ENCODE peak calls at places on chromosomes 11 and 22, in six cellular contexts. E is Daoy; P is NCI-H446; X is CD8-positive, alpha-beta T cell; S is stimulated activated CD4-positive, alpha-beta T cell treated with anti-CD3 and anti-CD28 coated beads, Interleukin-2, amount 100 ng/mL, for 48 hours; I is SW480. J is an unnamed sample.

GRCh38 chr11:10322830-10323792 is 18.2 kb downstream of the ADM start:
- DNase-seq in E (peak; percentile 78), P (peak; percentile 82), X (no peak), S (peak; percentile 36), I (peak; percentile 77), J (no peak)

GRCh38 chr11:99766816-99767215 is 746.1 kb downstream of the CNTN5 start:
- DNase-seq in E (no peak), P (no peak), X (no peak), S (no peak), I (no peak), J (no peak)

GRCh38 chr11:57566035-57566504 is 1.4 kb downstream of the UBE2L6 start:
- DNase-seq in E (peak; percentile 51), P (no peak), X (no peak), S (peak; percentile 12), I (peak; percentile 51), J (no peak)

GRCh38 chr11:59746111-59746510 is 9.1 kb upstream of the STX3 start:
- DNase-seq in E (no peak), P (no peak), X (no peak), S (no peak), I (no peak), J (no peak)

GRCh38 chr11:133904818-133905515 is 51.8 kb downstream of the IGSF9B start:
- DNase-seq in E (no peak), P (no peak), X (no peak), S (no peak), I (no peak), J (no peak)

GRCh38 chr11:2815762-2816496 is 69.6 kb downstream of the CDKN1C start:
- DNase-seq in E (no peak), P (no peak), X (no peak), S (no peak), I (no peak), J (no peak)

GRCh38 chr22:21802673-21803072 is 64.8 kb downstream of the MAPK1 start:
- DNase-seq in E (no peak), P (no peak), X (no peak), S (no peak), I (no peak), J (no peak)

GRCh38 chr11:20045098-20045688 is 115.1 kb downstream of the DBX1 start:
- DNase-seq in E (no peak), P (no peak), X (no peak), S (no peak), I (no peak), J (no peak)

GRCh38 chr11:58941838-58942237 is 2.5 kb downstream of the GLYATL1 start:
- DNase-seq in E (no peak), P (no peak), X (no peak), S (no peak), I (no peak), J (no peak)

GRCh38 chr11:19988598-19988997 is 171.7 kb downstream of the DBX1 start:
- DNase-seq in E (no peak), P (peak; percentile 84), X (no peak), S (no peak), I (no peak), J (no peak)

GRCh38 chr11:20355221-20356219 is 8.0 kb upstream of the HTATIP2 start:
- DNase-seq in E (peak; percentile 47), P (peak; percentile 61), X (no peak), S (no peak), I (peak; percentile 60), J (no peak)

GRCh38 chr11:85766801-85767200 is 44.1 kb downstream of the SYTL2 start:
- DNase-seq in E (no peak), P (no peak), X (no peak), S (no peak), I (no peak), J (no peak)

GRCh38 chr11:14042686-14043440 is 80.3 kb downstream of the SPON1 start:
- DNase-seq in E (no peak), P (no peak), X (no peak), S (no peak), I (no peak), J (no peak)

GRCh38 chr11:64534950-64535349 is 56.1 kb upstream of the SLC22A12 start:
- DNase-seq in E (no peak), P (no peak), X (no peak), S (no peak), I (no peak), J (no peak)

GRCh38 chr11:118911113-118911879 is 14.4 kb downstream of the BCL9L start:
- DNase-seq in E (peak; percentile 79), P (no peak), X (no peak), S (no peak), I (peak; percentile 83), J (no peak)

GRCh38 chr22:17430298-17430900 is 61.1 kb downstream of the CECR2 start:
- DNase-seq in E (peak; percentile 48), P (peak; percentile 30), X (no peak), S (no peak), I (no peak), J (no peak)

GRCh38 chr22:19672054-19672776 is 42.1 kb upstream of the SEPTIN5 start:
- DNase-seq in E (no peak), P (no peak), X (no peak), S (no peak), I (no peak), J (no peak)

GRCh38 chr11:104275992-104276391 is 112.0 kb upstream of the PDGFD start:
- DNase-seq in E (no peak), P (no peak), X (no peak), S (no peak), I (no peak), J (no peak)

GRCh38 chr11:116930177-116930576 is 92.8 kb upstream of the APOA1 start:
- DNase-seq in E (no peak), P (no peak), X (peak; percentile 30), S (peak; percentile 20), I (no peak), J (no peak)

GRCh38 chr11:73290536-73290935 is 17.5 kb upstream of the ARHGEF17 start:
- DNase-seq in E (no peak), P (no peak), X (no peak), S (no peak), I (no peak), J (no peak)

GRCh38 chr11:62487698-62488551 is 58.7 kb downstream of the AHNAK start:
- DNase-seq in E (no peak), P (peak; percentile 77), X (no peak), S (no peak), I (no peak), J (no peak)

GRCh38 chr22:23767673-23768548 is at the start of gene CHCHD10:
- DNase-seq in E (peak; percentile 79), P (peak; percentile 80), X (peak; percentile 68), S (peak; percentile 70), I (peak; percentile 73), J (peak; percentile 10)

GRCh38 chr11:122556605-122557004 is 98.9 kb upstream of the UBASH3B start:
- DNase-seq in E (no peak), P (peak; percentile 26), X (no peak), S (peak; percentile 10), I (no peak), J (peak; percentile 15)

GRCh38 chr11:33321483-33321882 is 64.3 kb downstream of the HIPK3 start:
- DNase-seq in E (no peak), P (no peak), X (no peak), S (no peak), I (no peak), J (no peak)

GRCh38 chr22:43172191-43172590 is 14.7 kb downstream of the TTLL12 start:
- DNase-seq in E (no peak), P (no peak), X (no peak), S (no peak), I (no peak), J (no peak)

GRCh38 chr11:2885017-2885675 is 429 bp downstream of the CDKN1C start:
- DNase-seq in E (peak; percentile 76), P (no peak), X (no peak), S (no peak), I (peak; percentile 67), J (no peak)

GRCh38 chr11:61963016-61963281 is 4.5 kb downstream of the FTH1 start:
- DNase-seq in E (no peak), P (no peak), X (no peak), S (no peak), I (peak; percentile 54), J (no peak)

GRCh38 chr11:26717761-26718160 is 4.1 kb downstream of the SLC5A12 start:
- DNase-seq in E (no peak), P (no peak), X (no peak), S (no peak), I (no peak), J (no peak)

GRCh38 chr22:45051946-45052345 is 42.1 kb upstream of the PHF21B start:
- DNase-seq in E (no peak), P (no peak), X (no peak), S (no peak), I (no peak), J (no peak)

GRCh38 chr11:8739309-8739793 is 56.8 kb downstream of the RPL27A start:
- DNase-seq in E (no peak), P (no peak), X (no peak), S (no peak), I (no peak), J (no peak)

GRCh38 chr11:128726464-128727139 is 32.7 kb downstream of the FLI1 start:
- DNase-seq in E (no peak), P (no peak), X (peak; percentile 51), S (no peak), I (no peak), J (no peak)

GRCh38 chr11:116962108-116962507 is 124.7 kb upstream of the APOA1 start:
- DNase-seq in E (no peak), P (no peak), X (no peak), S (no peak), I (no peak), J (no peak)

GRCh38 chr11:45296085-45296484 is 9.9 kb upstream of the SYT13 start:
- DNase-seq in E (no peak), P (no peak), X (no peak), S (no peak), I (no peak), J (no peak)

GRCh38 chr11:42253156-42253555 is 793.7 kb upstream of the LRRC4C start:
- DNase-seq in E (no peak), P (no peak), X (no peak), S (no peak), I (no peak), J (no peak)